ENCODE peak calls at places on chromosomes 6 and 20, in seven cellular contexts. N is NCI-H1694, L is HS-27A, T is cardiac muscle cell, D is GM12865, W is iPS-NIHi11, J is brain pericyte. A is an unnamed sample.

GRCh38 chr6:105786890-105787655 is 299.1 kb upstream of the PRDM1 start:
- DNase-seq in N (no peak), L (no peak), T (no peak), D (peak; percentile 93), W (no peak), J (no peak), A (no peak)

GRCh38 chr6:70811788-70812187 is 144.1 kb downstream of the SMAP1 start:
- DNase-seq in N (no peak), L (no peak), T (peak; percentile 5), D (no peak), W (no peak), J (no peak), A (no peak)

GRCh38 chr20:32203556-32204484 is 3.7 kb downstream of the PLAGL2 start:
- DNase-seq in N (no peak), L (no peak), T (peak; percentile 52), D (no peak), W (no peak), J (no peak), A (no peak)

GRCh38 chr6:122653094-122653493 is 42.9 kb downstream of the PKIB start:
- DNase-seq in N (no peak), L (peak; percentile 40), T (no peak), D (no peak), W (no peak), J (peak; percentile 1), A (no peak)

GRCh38 chr6:157293780-157294179 is 29.5 kb downstream of the TMEM242 start:
- DNase-seq in N (no peak), L (no peak), T (no peak), D (no peak), W (no peak), J (no peak), A (no peak)

GRCh38 chr20:17617212-17617867 is 47.5 kb downstream of the DSTN start:
- DNase-seq in N (peak; percentile 9), L (no peak), T (peak; percentile 48), D (peak; percentile 56), W (peak; percentile 86), J (no peak), A (peak; percentile 73)

GRCh38 chr6:169220068-169220964 is 33.3 kb downstream of the THBS2 start:
- DNase-seq in N (no peak), L (no peak), T (no peak), D (no peak), W (no peak), J (no peak), A (no peak)

GRCh38 chr6:106103728-106104109 is 17.6 kb downstream of the PRDM1 start:
- DNase-seq in N (no peak), L (no peak), T (no peak), D (peak; percentile 82), W (peak; percentile 33), J (no peak), A (no peak)

GRCh38 chr6:127342946-127343752 is at the start of gene ECHDC1:
- DNase-seq in N (peak; percentile 58), L (peak; percentile 72), T (peak; percentile 78), D (peak; percentile 87), W (peak; percentile 58), J (no peak), A (peak; percentile 92)

GRCh38 chr20:54110041-54110440 is 39.6 kb upstream of the BCAS1 start:
- DNase-seq in N (no peak), L (no peak), T (no peak), D (no peak), W (no peak), J (no peak), A (no peak)

GRCh38 chr6:130396722-130397121 is 30.9 kb downstream of the TMEM200A start:
- DNase-seq in N (no peak), L (no peak), T (peak; percentile 27), D (peak; percentile 13), W (no peak), J (no peak), A (no peak)

GRCh38 chr20:33277471-33278441 is 5.3 kb upstream of the BPIFB1 start:
- DNase-seq in N (no peak), L (no peak), T (peak; percentile 45), D (no peak), W (peak; percentile 55), J (no peak), A (no peak)

GRCh38 chr6:152078804-152079203 is 271.3 kb downstream of the ESR1 start:
- DNase-seq in N (no peak), L (no peak), T (no peak), D (no peak), W (no peak), J (no peak), A (no peak)

GRCh38 chr6:135094403-135094821 is 39.8 kb upstream of the HBS1L start:
- DNase-seq in N (no peak), L (no peak), T (no peak), D (peak; percentile 29), W (no peak), J (no peak), A (peak; percentile 39)

A was measured in Karpas-422.